ENCODE peak calls at places on chromosome 12, in ten cellular contexts. M, Y, T, A, E, Q, D, F, W and K are unnamed samples.
A peak's percentile ranks its signal among the peaks of the same experiment; 100 is the strongest.

GRCh38 chr12:96416033-96416790 is 16.0 kb upstream of the CDK17 start:
- DNase-seq in W (peak; percentile 97), Y (peak; percentile 41), F (no peak), Q (no peak), M (no peak), E (peak; percentile 94), T (no peak), D (no peak), A (no peak), K (no peak)

GRCh38 chr12:111841236-111841749 is 735 bp upstream of the MAPKAPK5 start:
- DNase-seq in W (peak; percentile 33), Y (no peak), T (no peak), E (no peak), D (no peak), A (no peak), Q (no peak), F (no peak), M (no peak), K (no peak)

GRCh38 chr12:60398547-60398946 is 802.7 kb downstream of the SLC16A7 start:
- DNase-seq in T (no peak), D (no peak), M (no peak), W (no peak), Y (no peak), Q (no peak), A (no peak), E (no peak), F (no peak), K (no peak)

GRCh38 chr12:40313928-40314327 is 89.1 kb downstream of the LRRK2 start:
- DNase-seq in E (no peak), Y (no peak), Q (no peak), D (no peak), T (no peak), W (no peak), A (no peak), F (no peak), M (no peak), K (no peak)

GRCh38 chr12:71430756-71431155 is 8.8 kb upstream of the LGR5 start:
- DNase-seq in A (no peak), Q (no peak), M (no peak), F (no peak), W (peak; percentile 39), E (no peak), T (no peak), Y (no peak), D (no peak), K (no peak)

GRCh38 chr12:85627584-85627983 is 208.6 kb downstream of the RASSF9 start:
- DNase-seq in E (no peak), A (no peak), Q (no peak), T (no peak), W (peak; percentile 80), F (no peak), D (no peak), M (no peak), Y (no peak), K (no peak)

GRCh38 chr12:68391905-68392304 is 59.7 kb upstream of the MDM1 start:
- DNase-seq in A (no peak), E (no peak), D (no peak), F (no peak), T (no peak), Y (no peak), Q (no peak), W (no peak), M (no peak), K (no peak)

GRCh38 chr12:2944401-2945047 is 14.7 kb upstream of the TEAD4 start:
- DNase-seq in E (no peak), Q (peak; percentile 50), W (peak; percentile 39), M (peak; percentile 88), F (peak; percentile 38), A (peak; percentile 64), D (peak; percentile 48), Y (peak; percentile 86), T (peak; percentile 52), K (peak; percentile 47)

GRCh38 chr12:45944771-45945170 is 45.6 kb downstream of the SCAF11 start:
- DNase-seq in D (no peak), A (no peak), Y (no peak), Q (no peak), T (no peak), E (no peak), F (no peak), M (no peak), W (no peak), K (no peak)

GRCh38 chr12:89733579-89734201 is 25.1 kb upstream of the ATP2B1 start:
- DNase-seq in A (no peak), Y (no peak), D (no peak), W (peak; percentile 89), F (no peak), M (no peak), E (peak; percentile 70), Q (no peak), T (no peak), K (no peak)

GRCh38 chr12:132003846-132004245 is 54.1 kb downstream of the EP400 start:
- DNase-seq in M (no peak), D (no peak), Y (no peak), A (no peak), Q (no peak), W (peak; percentile 73), F (no peak), E (no peak), T (no peak), K (no peak)

DNA sequence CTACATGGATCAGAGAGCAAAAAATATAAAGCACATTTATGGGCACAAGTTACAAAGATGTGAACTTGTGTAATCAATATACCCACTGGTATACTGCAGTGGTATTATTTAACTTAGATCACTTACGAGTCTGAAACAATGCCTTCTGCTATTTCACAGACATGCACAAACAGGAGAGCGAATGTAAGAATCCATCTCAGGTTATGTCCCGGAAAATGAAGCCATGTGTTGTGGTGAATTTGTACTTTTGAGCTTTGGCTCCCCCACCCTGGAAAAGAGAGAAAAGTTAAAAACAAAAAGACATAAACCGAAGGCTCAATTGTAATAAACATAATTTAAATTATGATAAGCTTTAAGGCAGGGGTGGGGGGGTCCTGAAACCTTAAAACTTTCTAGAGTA is 7.6 kb downstream of the ABCC9 start:
- DNase-seq in Y (no peak), M (no peak), T (no peak), E (no peak), F (no peak), Q (no peak), W (no peak), A (no peak), D (no peak), K (no peak)
- H3K4me1 ChIP-seq in Y (no peaks in the 10 kb centered on the region), M (no peaks in the 10 kb centered on the region), T (no peaks in the 10 kb centered on the region), E (no peaks in the 10 kb centered on the region), F (no peaks in the 10 kb centered on the region), Q (no peaks in the 10 kb centered on the region), W (peaks cover 16% of the 10 kb centered on the region), A (no peaks in the 10 kb centered on the region), D (no peaks in the 10 kb centered on the region), K (no peaks in the 10 kb centered on the region)

GRCh38 chr12:34598352-34598827 is 576.1 kb downstream of the ALG10 start:
- DNase-seq in F (no peak), D (no peak), W (no peak), E (no peak), A (no peak), T (no peak), Y (no peak), Q (no peak), M (no peak), K (no peak)

GRCh38 chr12:34597548-34598351 is 575.5 kb downstream of the ALG10 start:
- DNase-seq in M (peak; percentile 1), Y (no peak), W (no peak), Q (no peak), F (peak; percentile 1), E (no peak), T (no peak), A (no peak), D (no peak), K (peak; percentile 21)

GRCh38 chr12:34599530-34600513 is 577.5 kb downstream of the ALG10 start:
- DNase-seq in E (no peak), Y (no peak), A (no peak), D (no peak), F (peak; percentile 1), M (peak; percentile 1), W (no peak), T (no peak), Q (no peak), K (peak; percentile 22)

GRCh38 chr12:34598851-34599529 is 576.7 kb downstream of the ALG10 start:
- DNase-seq in T (no peak), E (no peak), M (no peak), Q (no peak), W (no peak), F (peak; percentile 1), A (no peak), D (no peak), Y (no peak), K (no peak)

DNA sequence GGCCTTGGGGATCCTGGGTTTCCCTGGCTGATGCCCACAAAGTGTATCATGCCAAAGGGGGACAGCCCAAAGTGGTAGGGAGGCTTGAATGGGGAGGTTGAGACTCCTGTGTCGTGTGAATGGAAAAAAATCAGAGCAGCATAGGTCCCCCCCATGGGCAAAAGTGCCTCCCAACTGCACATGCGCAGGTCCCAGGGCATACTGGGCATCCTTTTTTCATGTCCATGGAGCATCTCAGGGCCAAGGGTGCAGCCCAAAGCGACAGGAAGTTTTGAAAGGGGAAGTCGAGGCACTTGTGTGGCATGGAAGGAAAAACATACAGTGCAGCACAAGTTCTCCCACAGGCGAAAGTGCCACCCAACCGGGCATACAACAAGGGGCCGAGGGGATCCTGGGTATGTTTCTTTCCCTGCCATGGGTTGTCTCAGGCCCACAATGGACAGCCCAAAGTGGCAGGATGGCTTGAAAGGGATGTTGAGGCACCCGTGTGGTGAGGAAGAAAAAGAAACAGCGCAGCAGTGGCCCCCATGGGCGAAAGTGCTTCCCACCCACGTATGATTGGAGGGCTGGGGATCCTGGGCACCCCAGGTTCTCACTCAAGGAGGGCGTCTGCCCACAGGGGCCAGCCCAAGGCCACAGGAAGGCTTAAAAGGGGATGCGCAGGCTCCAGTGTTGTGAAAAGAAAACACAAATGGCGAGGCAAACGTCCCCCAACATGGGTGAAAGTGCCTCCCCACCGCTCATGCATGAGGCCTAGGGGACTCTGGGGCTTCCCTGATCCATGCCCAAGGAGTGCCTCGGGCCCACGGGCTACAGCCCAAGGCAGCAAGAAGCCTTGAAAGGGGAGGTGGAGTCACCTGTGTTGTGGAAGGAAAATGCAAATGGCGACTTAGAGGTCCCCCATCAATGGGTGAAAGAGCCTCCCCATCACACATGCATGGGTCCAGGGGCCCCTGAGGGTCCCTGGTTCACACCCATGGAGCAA is 573.7 kb downstream of the ALG10 start:
- DNase-seq in A (no peak), Y (no peak), W (no peak), D (no peak), F (peak; percentile 1), E (no peak), M (peak; percentile 3), T (no peak), Q (no peak), K (peak; percentile 24)
- H3K9me3 ChIP-seq in A (no peaks in the 10 kb centered on the region), Y (peaks cover 74% of the 10 kb centered on the region), W (no peaks in the 10 kb centered on the region), D (peaks cover 30% of the 10 kb centered on the region), F (peaks cover 84% of the 10 kb centered on the region), E (peaks cover 5% of the 10 kb centered on the region), M (peaks cover 55% of the 10 kb centered on the region), T (peaks cover 26% of the 10 kb centered on the region), Q (peaks cover 10% of the 10 kb centered on the region), K (peaks cover 55% of the 10 kb centered on the region)

GRCh38 chr12:104498211-104498801 is 41.6 kb downstream of the CHST11 start:
- DNase-seq in W (no peak), F (no peak), E (no peak), M (no peak), Y (no peak), D (no peak), Q (no peak), T (no peak), A (no peak), K (no peak)
- H3K4me1 ChIP-seq in W (peaks cover 6% of the 10 kb centered on the region), F (peaks cover 38% of the 10 kb centered on the region), E (peaks cover 3% of the 10 kb centered on the region), M (peaks cover 10% of the 10 kb centered on the region), Y (no peaks in the 10 kb centered on the region), D (no peaks in the 10 kb centered on the region), Q (no peaks in the 10 kb centered on the region), T (no peaks in the 10 kb centered on the region), A (peaks cover 22% of the 10 kb centered on the region), K (peaks cover 10% of the 10 kb centered on the region)

GRCh38 chr12:56885316-56885715 is 48.9 kb downstream of the SDR9C7 start:
- DNase-seq in M (no peak), T (no peak), F (no peak), Y (no peak), Q (no peak), D (no peak), E (no peak), W (no peak), A (no peak), K (no peak)
- H3K9me3 ChIP-seq in M (no peaks in the 10 kb centered on the region), T (peaks cover 15% of the 10 kb centered on the region), F (peaks cover 26% of the 10 kb centered on the region), Y (peaks cover 16% of the 10 kb centered on the region), Q (peaks cover 4% of the 10 kb centered on the region), D (peaks cover 7% of the 10 kb centered on the region), E (no peaks in the 10 kb centered on the region), W (no peaks in the 10 kb centered on the region), A (no peaks in the 10 kb centered on the region), K (peaks cover 4% of the 10 kb centered on the region)